ENCODE peak calls at places on chromosomes 2 and 18, in four cellular contexts. One of them, this sample, is unnamed.

GRCh38 chr2:58900664-58901063 is 659.5 kb upstream of the FANCL start:
- DNase-seq in sigmoid colon: no peak
- DNase-seq in HCT116: no peak
- DNase-seq in stomach: no peak
- DNase-seq in this sample: no peak

GRCh38 chr2:115129502-115129901 is 687.1 kb downstream of the DPP10 start:
- DNase-seq in stomach: no peak
- DNase-seq in HCT116: no peak
- DNase-seq in sigmoid colon: no peak
- DNase-seq in this sample: no peak

GRCh38 chr18:58572181-58572580 is 56.7 kb downstream of the ALPK2 start:
- DNase-seq in stomach: no peak
- DNase-seq in sigmoid colon: peak; percentile 85
- DNase-seq in HCT116: no peak
- DNase-seq in this sample: no peak

GRCh38 chr18:9642799-9643445 is 28.6 kb upstream of the PPP4R1 start:
- DNase-seq in HCT116: no peak
- DNase-seq in sigmoid colon: no peak
- DNase-seq in stomach: no peak
- DNase-seq in this sample: no peak

GRCh38 chr2:236408090-236408489 is 143.9 kb upstream of the ASB18 start:
- DNase-seq in sigmoid colon: no peak
- DNase-seq in HCT116: no peak
- DNase-seq in stomach: no peak
- DNase-seq in this sample: no peak

GRCh38 chr18:2387588-2387987 is 183.7 kb downstream of the METTL4 start:
- DNase-seq in HCT116: no peak
- DNase-seq in sigmoid colon: no peak
- DNase-seq in stomach: no peak
- DNase-seq in this sample: no peak

GRCh38 chr2:98749053-98749450 is 18.1 kb upstream of the MGAT4A start:
- DNase-seq in sigmoid colon: no peak
- DNase-seq in stomach: no peak
- DNase-seq in HCT116: no peak
- DNase-seq in this sample: no peak

GRCh38 chr2:216179015-216179414 is 69.9 kb downstream of the XRCC5 start:
- DNase-seq in stomach: no peak
- DNase-seq in sigmoid colon: no peak
- DNase-seq in HCT116: no peak
- DNase-seq in this sample: no peak

GRCh38 chr2:190804182-190804795 is 76.3 kb upstream of the GLS start:
- DNase-seq in sigmoid colon: no peak
- DNase-seq in stomach: no peak
- DNase-seq in HCT116: peak; percentile 16
- DNase-seq in this sample: no peak

GRCh38 chr18:3442894-3443293 is 7.1 kb upstream of the TGIF1 start:
- DNase-seq in sigmoid colon: no peak
- DNase-seq in HCT116: no peak
- DNase-seq in stomach: no peak
- DNase-seq in this sample: no peak

GRCh38 chr2:121565389-121566250 is 34.9 kb downstream of the RNU4ATAC start:
- DNase-seq in HCT116: no peak
- DNase-seq in stomach: no peak
- DNase-seq in sigmoid colon: no peak
- DNase-seq in this sample: no peak

GRCh38 chr2:198080872-198081271 is 276.5 kb downstream of the PLCL1 start:
- DNase-seq in stomach: no peak
- DNase-seq in sigmoid colon: no peak
- DNase-seq in HCT116: no peak
- DNase-seq in this sample: no peak

GRCh38 chr2:43199492-43200481 is 26.6 kb downstream of the ZFP36L2 start:
- DNase-seq in stomach: peak; percentile 66
- DNase-seq in sigmoid colon: no peak
- DNase-seq in HCT116: no peak
- DNase-seq in this sample: no peak

GRCh38 chr18:33101316-33101715 is 328.5 kb upstream of the KLHL14 start:
- DNase-seq in stomach: no peak
- DNase-seq in sigmoid colon: no peak
- DNase-seq in HCT116: no peak
- DNase-seq in this sample: no peak

GRCh38 chr2:127313359-127313758 is 19.4 kb upstream of the ERCC3 start:
- DNase-seq in sigmoid colon: no peak
- DNase-seq in stomach: no peak
- DNase-seq in HCT116: no peak
- DNase-seq in this sample: no peak

GRCh38 chr2:165791811-165792454 is 2.1 kb downstream of the GALNT3 start:
- DNase-seq in sigmoid colon: no peak
- DNase-seq in stomach: no peak
- DNase-seq in HCT116: no peak
- DNase-seq in this sample: no peak

GRCh38 chr18:12921178-12921577 is 26.6 kb upstream of the SEH1L start:
- DNase-seq in HCT116: no peak
- DNase-seq in sigmoid colon: no peak
- DNase-seq in stomach: no peak
- DNase-seq in this sample: no peak

GRCh38 chr18:11887305-11888262 is 20.5 kb downstream of the MPPE1 start:
- DNase-seq in HCT116: no peak
- DNase-seq in stomach: no peak
- DNase-seq in sigmoid colon: no peak
- DNase-seq in this sample: no peak

GRCh38 chr2:175612280-175612679 is 389.8 kb downstream of the LNPK start:
- DNase-seq in sigmoid colon: no peak
- DNase-seq in HCT116: no peak
- DNase-seq in stomach: no peak
- DNase-seq in this sample: no peak

GRCh38 chr2:31236433-31237205 is 2.7 kb downstream of the EHD3 start:
- DNase-seq in HCT116: no peak
- DNase-seq in stomach: no peak
- DNase-seq in sigmoid colon: no peak
- DNase-seq in this sample: peak; percentile 62

GRCh38 chr2:30139131-30139870 is 7.5 kb upstream of the YPEL5 start:
- DNase-seq in sigmoid colon: no peak
- DNase-seq in HCT116: no peak
- DNase-seq in stomach: no peak
- DNase-seq in this sample: no peak

GRCh38 chr2:150274108-150274507 is 213.4 kb downstream of the RND3 start:
- DNase-seq in sigmoid colon: no peak
- DNase-seq in HCT116: no peak
- DNase-seq in stomach: no peak
- DNase-seq in this sample: no peak

GRCh38 chr2:202530038-202530437 is 104.7 kb upstream of the FAM117B start:
- DNase-seq in HCT116: no peak
- DNase-seq in sigmoid colon: no peak
- DNase-seq in stomach: no peak
- DNase-seq in this sample: no peak

GRCh38 chr2:96616128-96616527 is 22.0 kb downstream of the KANSL3 start:
- DNase-seq in HCT116: no peak
- DNase-seq in sigmoid colon: no peak
- DNase-seq in stomach: no peak
- DNase-seq in this sample: no peak

GRCh38 chr2:58107803-58108710 is 61.5 kb downstream of the VRK2 start:
- DNase-seq in HCT116: peak; percentile 83
- DNase-seq in stomach: no peak
- DNase-seq in sigmoid colon: no peak
- DNase-seq in this sample: no peak

GRCh38 chr2:63047534-63048281 is 2.9 kb upstream of the OTX1 start:
- DNase-seq in stomach: no peak
- DNase-seq in HCT116: no peak
- DNase-seq in sigmoid colon: peak; percentile 64
- DNase-seq in this sample: no peak

GRCh38 chr2:64939332-64939917 is 49.8 kb upstream of the SLC1A4 start:
- DNase-seq in stomach: no peak
- DNase-seq in sigmoid colon: no peak
- DNase-seq in HCT116: no peak
- DNase-seq in this sample: no peak

GRCh38 chr2:215966951-215967350 is 46.4 kb downstream of the MREG start:
- DNase-seq in HCT116: no peak
- DNase-seq in sigmoid colon: no peak
- DNase-seq in stomach: no peak
- DNase-seq in this sample: no peak

GRCh38 chr2:174688079-174688478 is 76.2 kb downstream of the CHRNA1 start:
- DNase-seq in HCT116: peak; percentile 8
- DNase-seq in sigmoid colon: no peak
- DNase-seq in stomach: no peak
- DNase-seq in this sample: no peak

GRCh38 chr18:63271881-63272299 is 47.7 kb downstream of the BCL2 start:
- DNase-seq in HCT116: no peak
- DNase-seq in sigmoid colon: no peak
- DNase-seq in stomach: no peak
- DNase-seq in this sample: no peak

GRCh38 chr2:63572001-63572400 is 16.3 kb downstream of the WDPCP start:
- DNase-seq in sigmoid colon: no peak
- DNase-seq in HCT116: no peak
- DNase-seq in stomach: no peak
- DNase-seq in this sample: no peak

GRCh38 chr2:177708660-177709328 is 316.2 kb downstream of the AGPS start:
- DNase-seq in sigmoid colon: no peak
- DNase-seq in stomach: no peak
- DNase-seq in HCT116: no peak
- DNase-seq in this sample: no peak

GRCh38 chr2:31322376-31322775 is 88.4 kb downstream of the EHD3 start:
- DNase-seq in stomach: no peak
- DNase-seq in HCT116: no peak
- DNase-seq in sigmoid colon: no peak
- DNase-seq in this sample: no peak

GRCh38 chr18:36312806-36313395 is 15.4 kb downstream of the FHOD3 start:
- DNase-seq in HCT116: no peak
- DNase-seq in stomach: no peak
- DNase-seq in sigmoid colon: no peak
- DNase-seq in this sample: peak; percentile 37

GRCh38 chr2:57396364-57397098 is 650.1 kb upstream of the VRK2 start:
- DNase-seq in sigmoid colon: peak; percentile 52
- DNase-seq in HCT116: no peak
- DNase-seq in stomach: no peak
- DNase-seq in this sample: peak; percentile 90

GRCh38 chr2:226405465-226405864 is 394.2 kb downstream of the IRS1 start:
- DNase-seq in HCT116: no peak
- DNase-seq in sigmoid colon: no peak
- DNase-seq in stomach: no peak
- DNase-seq in this sample: no peak
- TF ChIP-seq POLR2AphosphoS5 in HCT116: no peak
- TF ChIP-seq POLR2AphosphoS5 in sigmoid colon: no peak
- TF ChIP-seq POLR2AphosphoS5 in stomach: no peak
- TF ChIP-seq POLR2AphosphoS5 in this sample: no peak

DNA sequence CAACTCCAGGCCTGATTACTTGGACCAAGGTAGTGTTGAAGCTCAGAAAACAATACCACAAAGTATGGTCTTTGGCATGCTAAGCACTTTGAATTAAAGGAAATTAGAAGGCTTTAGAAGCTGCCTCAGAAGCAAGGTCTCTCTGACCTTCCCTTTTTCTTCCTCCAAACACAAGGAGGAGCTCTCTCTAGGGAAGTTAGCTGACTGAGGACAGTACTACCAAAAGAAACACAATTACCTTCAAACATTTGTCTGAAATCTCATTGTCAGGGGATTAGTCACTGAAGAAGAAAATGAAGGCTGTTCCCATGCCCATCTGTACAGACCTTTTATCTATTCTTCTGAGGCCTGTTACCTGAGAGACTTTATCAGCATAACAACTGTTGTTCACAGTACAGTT is 279.3 kb downstream of the CDH20 start:
- DNase-seq in sigmoid colon: no peak
- DNase-seq in stomach: no peak
- DNase-seq in HCT116: no peak
- DNase-seq in this sample: no peak
- TF ChIP-seq CTCF in sigmoid colon: no peak
- TF ChIP-seq CTCF in stomach: no peak
- TF ChIP-seq CTCF in HCT116: no peak
- TF ChIP-seq CTCF in this sample: no peak

GRCh38 chr2:20487030-20487391 is 40.1 kb downstream of the RHOB start:
- DNase-seq in HCT116: no peak
- DNase-seq in stomach: peak; percentile 22
- DNase-seq in sigmoid colon: peak; percentile 63
- DNase-seq in this sample: no peak
- H3K4me1 ChIP-seq in HCT116: peaks cover 17% of the 10 kb centered on the region
- H3K4me1 ChIP-seq in stomach: no peaks in the 10 kb centered on the region
- H3K4me1 ChIP-seq in sigmoid colon: peaks cover 68% of the 10 kb centered on the region
- H3K4me1 ChIP-seq in this sample: peaks cover 44% of the 10 kb centered on the region

GRCh38 chr2:171345971-171346722 is 87.6 kb downstream of the METTL8 start:
- DNase-seq in sigmoid colon: no peak
- DNase-seq in stomach: no peak
- DNase-seq in HCT116: no peak
- DNase-seq in this sample: no peak

GRCh38 chr2:171347158-171347557 is 86.6 kb downstream of the METTL8 start:
- DNase-seq in HCT116: no peak
- DNase-seq in stomach: no peak
- DNase-seq in sigmoid colon: no peak
- DNase-seq in this sample: no peak

GRCh38 chr2:171346723-171347104 is 87.1 kb downstream of the METTL8 start:
- DNase-seq in HCT116: no peak
- DNase-seq in stomach: no peak
- DNase-seq in sigmoid colon: no peak
- DNase-seq in this sample: no peak

GRCh38 chr2:171348056-171348455 is 85.7 kb downstream of the METTL8 start:
- DNase-seq in stomach: no peak
- DNase-seq in HCT116: no peak
- DNase-seq in sigmoid colon: no peak
- DNase-seq in this sample: no peak

DNA sequence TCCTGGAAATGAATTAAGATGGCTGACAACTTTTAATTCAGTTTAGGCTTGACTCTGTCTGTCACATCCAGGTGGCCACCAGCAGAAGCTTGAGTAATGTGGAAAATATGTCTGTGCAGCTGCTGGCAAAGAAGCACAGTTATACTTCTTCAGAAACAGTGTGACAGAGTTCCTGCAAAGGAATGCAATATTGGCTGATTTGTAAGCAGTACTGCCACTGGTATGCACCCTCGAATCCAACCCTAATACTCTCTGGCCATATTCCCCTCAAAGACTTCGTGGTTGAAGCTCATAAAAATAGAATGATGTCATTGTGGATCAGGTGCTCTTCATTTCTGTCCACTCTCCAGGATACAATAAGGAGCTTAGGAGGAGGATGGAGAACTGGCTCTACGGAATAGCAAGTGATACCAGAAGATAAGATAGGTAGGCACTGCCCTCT is 86.2 kb downstream of the METTL8 start:
- DNase-seq in HCT116: peak; percentile 28
- DNase-seq in sigmoid colon: no peak
- DNase-seq in stomach: no peak
- DNase-seq in this sample: no peak
- TF ChIP-seq POLR2AphosphoS5 in HCT116: no peak
- TF ChIP-seq POLR2AphosphoS5 in sigmoid colon: no peak
- TF ChIP-seq POLR2AphosphoS5 in stomach: no peak
- TF ChIP-seq POLR2AphosphoS5 in this sample: peak; percentile 27

This sample was measured in vagina.